ENCODE peak calls at places on chromosomes 12 and 14, in seven cellular contexts. P, H, A, B, W, N and C are unnamed samples.

GRCh38 chr12:87820524-87821194 is 208.5 kb downstream of the C12orf50 start:
- DNase-seq in P (peak), H (no peak), A (no peak), B (peak), W (no peak), N (no peak), C (no peak)

GRCh38 chr14:75864352-75864751 is 117.4 kb downstream of the TGFB3 start:
- DNase-seq in P (peak), H (no peak), A (no peak), B (no peak), W (no peak), N (no peak), C (no peak)

GRCh38 chr12:1488908-1489381 is 105.4 kb downstream of the FBXL14 start:
- DNase-seq in P (peak), H (no peak), A (no peak), B (peak), W (no peak), N (no peak), C (no peak)

GRCh38 chr12:119528241-119528640 is 65.3 kb upstream of the TMEM233 start:
- DNase-seq in P (no peak), H (no peak), A (no peak), B (no peak), W (no peak), N (no peak), C (no peak)

GRCh38 chr12:117125275-117125613 is 26.0 kb upstream of the TESC start:
- DNase-seq in P (no peak), H (no peak), A (no peak), B (no peak), W (no peak), N (no peak), C (peak)

GRCh38 chr14:26528415-26529182 is 69.2 kb downstream of the NOVA1 start:
- DNase-seq in P (peak), H (no peak), A (peak), B (peak), W (no peak), N (peak), C (no peak)

GRCh38 chr14:95538801-95539509 is 4.1 kb downstream of the GLRX5 start:
- DNase-seq in P (no peak), H (no peak), A (no peak), B (no peak), W (no peak), N (no peak), C (no peak)

GRCh38 chr14:67567654-67568053 is 32.4 kb downstream of the PIGH start:
- DNase-seq in P (no peak), H (no peak), A (no peak), B (no peak), W (no peak), N (no peak), C (no peak)

GRCh38 chr12:52634266-52635056 is 16.1 kb upstream of the KRT73 start:
- DNase-seq in P (no peak), H (no peak), A (no peak), B (no peak), W (no peak), N (peak), C (no peak)

GRCh38 chr12:19299765-19300164 is 139.5 kb upstream of the AEBP2 start:
- DNase-seq in P (peak), H (no peak), A (no peak), B (peak), W (peak), N (no peak), C (no peak)

GRCh38 chr14:76057914-76058313 is 72.4 kb downstream of the IFT43 start:
- DNase-seq in P (no peak), H (no peak), A (no peak), B (no peak), W (no peak), N (no peak), C (no peak)

GRCh38 chr12:21801522-21802288 is 27.2 kb upstream of the KCNJ8 start:
- DNase-seq in P (no peak), H (no peak), A (no peak), B (no peak), W (no peak), N (no peak), C (no peak)

GRCh38 chr12:112303004-112303403 is 79.2 kb downstream of the HECTD4 start:
- DNase-seq in P (peak), H (no peak), A (no peak), B (peak), W (no peak), N (no peak), C (no peak)

GRCh38 chr14:97266653-97267052 is 469.5 kb downstream of the VRK1 start:
- DNase-seq in P (peak), H (no peak), A (no peak), B (no peak), W (no peak), N (no peak), C (no peak)

GRCh38 chr12:2152134-2152533 is 99.3 kb downstream of the CACNA1C start:
- DNase-seq in P (no peak), H (no peak), A (no peak), B (no peak), W (no peak), N (no peak), C (no peak)

GRCh38 chr14:65703996-65704395 is 291.5 kb downstream of the FUT8 start:
- DNase-seq in P (peak), H (no peak), A (no peak), B (peak), W (no peak), N (no peak), C (no peak)

GRCh38 chr12:25894759-25895158 is 63.7 kb upstream of the RASSF8 start:
- DNase-seq in P (no peak), H (no peak), A (no peak), B (no peak), W (no peak), N (no peak), C (no peak)

GRCh38 chr12:12319501-12320322 is 30.3 kb downstream of the MANSC1 start:
- DNase-seq in P (peak), H (peak), A (peak), B (peak), W (no peak), N (no peak), C (no peak)

GRCh38 chr14:60867503-60868172 is 113.2 kb downstream of the TRMT5 start:
- DNase-seq in P (no peak), H (no peak), A (no peak), B (no peak), W (no peak), N (no peak), C (no peak)

GRCh38 chr12:64147011-64147671 is 75.0 kb downstream of the KICS2 start:
- DNase-seq in P (no peak), H (no peak), A (no peak), B (no peak), W (no peak), N (no peak), C (no peak)

GRCh38 chr12:106084048-106084671 is 54.6 kb downstream of the NUAK1 start:
- DNase-seq in P (peak), H (no peak), A (no peak), B (peak), W (no peak), N (no peak), C (no peak)

GRCh38 chr12:71499834-71500233 is 60.2 kb downstream of the LGR5 start:
- DNase-seq in P (no peak), H (no peak), A (no peak), B (no peak), W (no peak), N (no peak), C (no peak)

GRCh38 chr12:85835417-85835809 is 796 bp downstream of the RASSF9 start:
- DNase-seq in P (peak), H (no peak), A (no peak), B (no peak), W (no peak), N (no peak), C (no peak)

GRCh38 chr14:75279739-75280447 is 1.3 kb downstream of the FOS start:
- DNase-seq in P (no peak), H (peak), A (peak), B (no peak), W (no peak), N (peak), C (no peak)

GRCh38 chr14:50794063-50794645 is 36.8 kb downstream of the NIN start:
- DNase-seq in P (no peak), H (no peak), A (no peak), B (no peak), W (no peak), N (no peak), C (no peak)

GRCh38 chr12:126926023-126926600 is 1340.9 kb upstream of the TMEM132C start:
- DNase-seq in P (no peak), H (no peak), A (no peak), B (no peak), W (no peak), N (no peak), C (no peak)

GRCh38 chr12:39887824-39888223 is 218.1 kb downstream of the SLC2A13 start:
- DNase-seq in P (no peak), H (no peak), A (no peak), B (no peak), W (no peak), N (no peak), C (no peak)

GRCh38 chr14:64196668-64197411 is 97.3 kb downstream of the ESR2 start:
- DNase-seq in P (peak), H (peak), A (no peak), B (no peak), W (peak), N (peak), C (no peak)

GRCh38 chr12:5745251-5745888 is 199.7 kb downstream of the ANO2 start:
- DNase-seq in P (no peak), H (no peak), A (no peak), B (peak), W (peak), N (peak), C (no peak)

GRCh38 chr14:85974602-85975001 is 444.7 kb downstream of the FLRT2 start:
- DNase-seq in P (no peak), H (no peak), A (no peak), B (no peak), W (no peak), N (no peak), C (no peak)

DNA sequence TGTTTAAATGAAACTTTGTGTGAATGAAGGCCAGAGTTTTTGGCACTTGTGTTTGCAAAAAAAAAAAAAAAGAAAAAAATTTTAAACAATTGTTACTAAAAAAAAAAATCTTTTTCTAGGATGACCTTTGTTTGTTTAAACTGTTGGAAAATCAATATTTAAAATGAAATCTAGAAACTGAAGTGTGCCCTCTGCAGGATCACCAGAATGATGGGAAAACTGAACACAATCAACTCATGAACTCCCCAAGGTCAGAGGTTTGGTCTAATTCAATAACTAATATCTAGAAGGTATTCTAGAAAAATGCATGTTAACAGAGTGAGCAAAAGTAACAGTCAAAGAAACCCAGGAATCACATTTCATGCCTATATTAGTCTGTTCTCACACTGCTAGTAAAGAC is 448.9 kb downstream of the FLRT2 start:
- DNase-seq in P (no peak), H (no peak), A (no peak), B (no peak), W (no peak), N (no peak), C (no peak)
- TF ChIP-seq CTCF in P (no peak), H (no peak), A (no peak), B (peak), W (no peak), N (no peak), C (peak)

GRCh38 chr12:92242917-92243316 is 97.3 kb upstream of the BTG1 start:
- DNase-seq in P (no peak), H (no peak), A (peak), B (no peak), W (no peak), N (no peak), C (no peak)

GRCh38 chr12:92248977-92249376 is 103.3 kb upstream of the BTG1 start:
- DNase-seq in P (no peak), H (no peak), A (no peak), B (no peak), W (no peak), N (no peak), C (no peak)

GRCh38 chr12:92244036-92244435 is 98.4 kb upstream of the BTG1 start:
- DNase-seq in P (no peak), H (peak), A (peak), B (no peak), W (no peak), N (no peak), C (no peak)
- TF ChIP-seq CTCF in P (no peak), H (peak), A (peak), B (no peak), W (peak), N (peak), C (peak)

GRCh38 chr14:92510972-92511371 is 2.6 kb upstream of the RIN3 start:
- DNase-seq in P (no peak), H (no peak), A (no peak), B (peak), W (no peak), N (no peak), C (no peak)
- TF ChIP-seq CTCF in P (no peak), H (no peak), A (no peak), B (no peak), W (no peak), N (no peak), C (no peak)

DNA sequence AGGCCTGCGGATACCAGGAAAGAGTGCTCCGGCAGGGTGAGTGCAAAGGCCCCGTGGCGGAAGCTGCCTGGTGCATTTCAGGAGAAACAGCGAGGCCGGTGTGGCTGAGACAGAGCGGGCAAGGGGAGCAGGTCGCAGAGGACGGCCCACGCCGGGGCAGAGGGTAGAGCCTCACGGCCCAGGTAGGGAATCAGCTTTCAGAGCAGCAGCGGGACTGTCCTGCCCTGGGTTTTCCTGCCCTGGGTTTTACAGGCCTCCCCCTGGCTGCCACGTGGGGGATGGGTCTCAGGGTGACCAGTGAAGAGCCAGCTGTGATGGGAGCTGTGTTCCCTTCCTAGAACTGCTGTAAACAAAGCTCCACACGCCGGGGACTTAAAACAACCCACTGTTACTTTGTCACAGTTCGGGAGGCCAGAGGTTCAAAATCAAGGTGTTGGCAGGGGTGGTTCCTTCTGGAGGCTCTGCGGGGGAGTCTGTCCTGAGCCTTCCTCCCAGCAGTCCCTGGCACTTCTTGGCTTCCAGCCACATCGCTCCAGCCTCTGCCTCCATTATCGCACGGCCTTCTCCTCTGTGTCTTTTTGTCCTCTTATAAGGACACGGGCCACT is 10.4 kb downstream of the NCOR2 start:
- DNase-seq in P (no peak), H (peak), A (no peak), B (peak), W (no peak), N (no peak), C (no peak)
- TF ChIP-seq CTCF in P (no peak), H (no peak), A (no peak), B (no peak), W (no peak), N (no peak), C (no peak)

DNA sequence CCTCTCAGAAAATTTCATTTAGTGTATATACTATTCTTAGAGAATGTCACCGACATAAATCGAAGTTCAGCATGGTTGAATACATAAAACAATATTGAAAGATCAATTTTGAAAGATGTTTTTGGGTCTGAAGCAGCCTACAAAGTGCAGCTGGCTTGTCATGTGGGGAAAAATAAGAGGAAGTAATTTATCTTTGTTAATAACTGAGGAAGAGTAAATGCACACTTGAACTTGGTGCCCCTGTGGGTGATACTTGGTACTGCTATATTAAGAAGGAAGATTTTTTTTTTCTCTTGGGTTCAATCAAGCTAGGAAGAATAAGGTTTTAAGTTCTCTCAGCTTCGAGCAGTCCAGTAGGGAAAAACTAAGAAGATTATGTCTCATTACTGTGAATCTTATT is 661.3 kb downstream of the RPL10L start:
- DNase-seq in P (no peak), H (no peak), A (no peak), B (no peak), W (no peak), N (no peak), C (no peak)
- TF ChIP-seq CTCF in P (no peak), H (no peak), A (no peak), B (no peak), W (no peak), N (no peak), C (peak)

DNA sequence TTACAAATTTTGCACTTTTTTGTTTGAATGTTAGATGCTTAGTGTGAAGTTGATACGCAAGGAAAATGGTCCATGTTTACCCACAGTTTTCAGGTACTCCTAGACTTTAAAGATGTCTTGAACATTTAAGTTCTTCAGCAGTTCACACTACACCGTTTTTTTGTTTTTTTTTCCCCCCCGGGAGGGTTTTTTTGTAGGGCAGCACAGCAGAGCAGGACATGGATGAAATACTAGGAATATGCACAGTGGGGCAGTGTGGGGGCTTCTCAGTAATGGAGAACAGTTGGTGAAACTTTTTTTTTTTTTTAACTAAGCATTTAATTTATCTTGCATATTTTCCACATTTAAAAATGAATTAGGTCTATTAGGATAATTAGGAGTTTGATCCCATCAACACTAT is 4.9 kb downstream of the RAN start:
- DNase-seq in P (no peak), H (no peak), A (no peak), B (no peak), W (no peak), N (no peak), C (no peak)
- TF ChIP-seq CTCF in P (no peak), H (no peak), A (no peak), B (no peak), W (no peak), N (no peak), C (peak)

DNA sequence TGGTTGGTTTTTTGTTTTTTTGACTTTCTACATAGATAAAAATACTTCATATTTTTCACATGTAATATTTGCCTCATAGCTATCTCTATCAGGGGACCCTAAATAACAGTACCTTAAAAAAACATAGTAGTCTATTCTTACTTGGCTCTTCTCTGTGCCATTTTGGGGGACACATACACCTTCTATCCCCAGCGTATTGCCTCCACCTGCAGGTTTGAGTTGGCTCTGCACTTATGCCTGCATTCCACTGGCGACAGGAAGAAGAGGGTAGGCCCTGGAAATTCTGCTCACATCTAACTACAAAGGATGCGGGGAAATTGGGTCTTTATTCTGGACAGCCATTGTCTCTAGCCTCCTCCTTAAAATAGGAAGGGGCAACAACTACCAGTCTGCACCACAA is 13.8 kb upstream of the IFI27L2 start:
- DNase-seq in P (no peak), H (no peak), A (no peak), B (no peak), W (no peak), N (no peak), C (no peak)
- TF ChIP-seq CTCF in P (peak), H (no peak), A (no peak), B (peak), W (no peak), N (peak), C (peak)

GRCh38 chr12:74646831-74647230 is 109.2 kb downstream of the ATXN7L3B start:
- DNase-seq in P (no peak), H (no peak), A (no peak), B (no peak), W (no peak), N (no peak), C (no peak)
- TF ChIP-seq CTCF in P (no peak), H (no peak), A (no peak), B (peak), W (no peak), N (peak), C (peak)

DNA sequence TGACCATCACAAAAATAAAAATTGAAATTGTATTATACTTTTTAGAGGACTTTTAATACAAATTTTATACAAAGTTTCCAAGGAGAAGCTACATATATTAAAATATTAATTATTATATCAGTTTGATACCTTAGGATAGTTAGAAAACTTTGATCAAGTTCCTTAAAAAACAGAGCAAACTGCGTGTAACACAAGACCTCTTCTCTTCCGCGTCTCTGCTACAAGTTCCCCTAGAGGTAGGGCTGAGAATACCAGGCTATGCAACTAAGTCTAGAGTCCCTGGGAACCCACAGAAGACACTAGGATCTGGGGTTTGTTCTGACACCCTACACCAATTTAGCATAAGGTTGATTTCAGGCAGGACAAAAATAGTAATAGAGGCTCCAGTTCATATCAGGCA is 319.0 kb downstream of the FOXG1 start:
- DNase-seq in P (no peak), H (no peak), A (no peak), B (no peak), W (no peak), N (no peak), C (no peak)
- TF ChIP-seq CTCF in P (peak), H (no peak), A (no peak), B (peak), W (no peak), N (no peak), C (peak)

GRCh38 chr12:6866163-6866919 is 990 bp upstream of the TPI1 start:
- DNase-seq in P (no peak), H (peak), A (peak), B (peak), W (no peak), N (no peak), C (peak)

GRCh38 chr12:6867407-6868210 is at the start of gene TPI1:
- DNase-seq in P (peak), H (peak), A (peak), B (peak), W (peak), N (peak), C (peak)

GRCh38 chr12:6869049-6870021 is 2.0 kb downstream of the TPI1 start:
- DNase-seq in P (no peak), H (peak), A (peak), B (peak), W (peak), N (peak), C (peak)

GRCh38 chr12:6866920-6867406 is 368 bp upstream of the TPI1 start:
- DNase-seq in P (no peak), H (no peak), A (no peak), B (no peak), W (no peak), N (no peak), C (peak)

GRCh38 chr12:6868211-6869048 is 1.1 kb downstream of the TPI1 start:
- DNase-seq in P (no peak), H (no peak), A (no peak), B (peak), W (no peak), N (no peak), C (no peak)
- TF ChIP-seq CTCF in P (peak), H (no peak), A (no peak), B (no peak), W (no peak), N (no peak), C (no peak)